ENCODE peak calls at places on chromosomes 11 and 22, in eight cellular contexts. N is heart right ventricle; P is activated CD8-positive, alpha-beta memory T cell treated with anti-CD3 and anti-CD28 coated beads for 48 hours; R is left cardiac atrium; K is NT2/D1; J is effector memory CD4-positive, alpha-beta T cell; G is activated T-helper 1 cell treated with anti-CD3 and anti-CD28 coated beads, Interleukin-2, amount 50 U/mL, for 16 hours; C is right lobe of liver. Q is an unnamed sample.

GRCh38 chr11:65786786-65787636 is at the start of gene OVOL1:
- DNase-seq in G (no peak), J (no peak), K (no peak), R (no peak), N (no peak), C (no peak), P (no peak), Q (peak; percentile 90)

GRCh38 chr22:21446128-21446826 is 20.9 kb upstream of the TMEM191C start:
- DNase-seq in P (no peak), G (no peak), J (no peak), N (peak; percentile 0), K (no peak), R (peak; percentile 17), C (peak; percentile 41), Q (peak; percentile 76)

GRCh38 chr11:35144811-35145210 is 5.8 kb downstream of the CD44 start:
- DNase-seq in N (no peak), J (no peak), G (no peak), P (no peak), K (no peak), R (no peak), C (no peak), Q (no peak)

GRCh38 chr11:64058494-64058893 is 22.8 kb downstream of the FLRT1 start:
- DNase-seq in J (no peak), N (peak; percentile 81), P (no peak), R (peak; percentile 77), G (no peak), K (no peak), C (no peak), Q (no peak)

GRCh38 chr11:106070606-106071005 is 6.5 kb downstream of the KBTBD3 start:
- DNase-seq in J (no peak), R (no peak), G (no peak), K (no peak), N (no peak), P (no peak), C (no peak), Q (no peak)

GRCh38 chr22:29786026-29786425 is 18.9 kb downstream of the UQCR10 start:
- DNase-seq in G (no peak), N (no peak), K (no peak), P (no peak), C (no peak), R (no peak), J (no peak), Q (no peak)

GRCh38 chr11:35274909-35275807 is 136.2 kb downstream of the CD44 start:
- DNase-seq in C (peak; percentile 79), P (no peak), R (peak; percentile 56), J (no peak), K (no peak), G (no peak), N (peak; percentile 35), Q (peak; percentile 91)

GRCh38 chr11:47330002-47330911 is 22.2 kb downstream of the MYBPC3 start:
- DNase-seq in R (no peak), P (no peak), C (no peak), J (no peak), N (peak; percentile 55), G (no peak), K (no peak), Q (no peak)

GRCh38 chr11:2097356-2097997 is 41.7 kb downstream of the IGF2 start:
- DNase-seq in K (peak; percentile 80), R (peak; percentile 76), N (peak; percentile 77), P (no peak), G (no peak), C (peak; percentile 82), J (no peak), Q (peak; percentile 69)

GRCh38 chr11:108973402-108974119 is 308.7 kb downstream of the DDX10 start:
- DNase-seq in K (no peak), C (no peak), R (peak; percentile 26), P (no peak), N (no peak), G (no peak), J (no peak), Q (no peak)

GRCh38 chr11:72079776-72080325 is 491 bp downstream of the NUMA1 start:
- DNase-seq in C (no peak), P (no peak), N (no peak), G (no peak), K (no peak), R (no peak), J (no peak), Q (peak; percentile 21)

GRCh38 chr11:127042445-127042844 is 41.9 kb upstream of the KIRREL3 start:
- DNase-seq in K (no peak), R (no peak), N (no peak), C (no peak), G (no peak), P (no peak), J (no peak), Q (no peak)

GRCh38 chr11:94077568-94078293 is 50.9 kb upstream of the PANX1 start:
- DNase-seq in N (no peak), K (no peak), J (no peak), P (no peak), R (no peak), G (no peak), C (no peak), Q (no peak)

GRCh38 chr11:68983816-68984215 is 3.0 kb upstream of the MRGPRD start:
- DNase-seq in R (no peak), G (no peak), K (no peak), C (peak; percentile 6), P (no peak), N (no peak), J (no peak), Q (no peak)

GRCh38 chr11:126502159-126502558 is 146.7 kb downstream of the ST3GAL4 start:
- DNase-seq in J (no peak), K (no peak), R (no peak), P (no peak), C (no peak), N (no peak), G (no peak), Q (no peak)

GRCh38 chr22:17233348-17234043 is 14.3 kb upstream of the ADA2 start:
- DNase-seq in R (no peak), P (no peak), K (no peak), C (no peak), G (no peak), J (no peak), N (no peak), Q (no peak)

GRCh38 chr11:123235117-123235686 is 40.2 kb upstream of the CLMP start:
- DNase-seq in P (peak; percentile 23), G (peak; percentile 4), K (no peak), C (no peak), N (peak; percentile 21), R (peak; percentile 69), J (no peak), Q (peak; percentile 85)